ENCODE peak calls at places on chromosomes 3 and 15, in four cellular contexts. V is C1 segment of cervical spinal cord, N is fibroblast of mammary gland, O is T-cell. U is an unnamed sample.

GRCh38 chr3:72692959-72693518 is 155.2 kb downstream of the SHQ1 start:
- DNase-seq in O (no peak), N (no peak), V (no peak), U (no peak)

GRCh38 chr3:122342803-122343202 is 17.8 kb downstream of the CSTA start:
- DNase-seq in N (no peak), V (no peak), O (no peak), U (no peak)

GRCh38 chr3:28294667-28295413 is 53.4 kb downstream of the CMC1 start:
- DNase-seq in V (no peak), O (no peak), N (no peak), U (no peak)

GRCh38 chr3:195139876-195140240 is 131.1 kb downstream of the XXYLT1 start:
- DNase-seq in O (no peak), N (peak; percentile 48), V (no peak), U (no peak)

GRCh38 chr3:13116426-13116825 is 43.2 kb upstream of the IQSEC1 start:
- DNase-seq in O (no peak), N (no peak), V (no peak), U (no peak)

GRCh38 chr15:31275331-31276262 is 51.0 kb upstream of the KLF13 start:
- DNase-seq in V (no peak), N (no peak), O (no peak), U (no peak)

GRCh38 chr3:186520957-186521842 is 23.0 kb downstream of the CRYGS start:
- DNase-seq in V (no peak), N (no peak), O (no peak), U (no peak)

GRCh38 chr15:82585072-82585471 is 44.8 kb upstream of the RPS17 start:
- DNase-seq in V (no peak), N (peak; percentile 58), O (no peak), U (no peak)

GRCh38 chr3:129553771-129554170 is 10.8 kb downstream of the H1-8 start:
- DNase-seq in V (no peak), O (no peak), N (no peak), U (no peak)

GRCh38 chr15:40291088-40291574 is 8.3 kb upstream of the ANKRD63 start:
- DNase-seq in N (peak; percentile 56), O (no peak), V (no peak), U (peak; percentile 78)

GRCh38 chr3:177776656-177777055 is 579.4 kb upstream of the TBL1XR1 start:
- DNase-seq in V (no peak), N (peak; percentile 71), O (no peak), U (no peak)

GRCh38 chr15:66126057-66126855 is 127.3 kb downstream of the MEGF11 start:
- DNase-seq in O (no peak), N (no peak), V (no peak), U (no peak)